ENCODE peak calls at places on chromosomes 1 and 21, in four cellular contexts. U is activated CD4-positive, CD25-positive, alpha-beta regulatory T cell treated with anti-CD3 and anti-CD28 coated beads, Interleukin-2, amount 50 U/mL, for 72 hours; Q is mucosa of gallbladder; E is GM20000. S is an unnamed sample.

GRCh38 chr1:94258873-94259331 is 21.5 kb upstream of the ARHGAP29 start:
- DNase-seq in Q (no peak), E (no peak), U (no peak), S (no peak)

GRCh38 chr1:177384461-177384860 is 213.7 kb downstream of the BRINP2 start:
- DNase-seq in U (no peak), E (no peak), Q (no peak), S (no peak)

GRCh38 chr1:76625887-76626286 is 241.4 kb upstream of the ST6GALNAC5 start:
- DNase-seq in E (no peak), Q (no peak), U (no peak), S (no peak)

GRCh38 chr1:8889103-8889846 is 10.8 kb upstream of the ENO1 start:
- DNase-seq in U (no peak), Q (no peak), E (no peak), S (no peak)

GRCh38 chr1:173395762-173396161 is 81.4 kb upstream of the PRDX6 start:
- DNase-seq in E (no peak), Q (no peak), U (no peak), S (no peak)

GRCh38 chr1:26166719-26167281 is 2.0 kb downstream of the C1orf232 start:
- DNase-seq in E (no peak), Q (no peak), U (no peak), S (no peak)

GRCh38 chr1:248787430-248787829 is 31.9 kb upstream of the LYPD8 start:
- DNase-seq in U (no peak), Q (no peak), E (no peak), S (no peak)

GRCh38 chr1:180002437-180002836 is 47.8 kb downstream of the CEP350 start:
- DNase-seq in U (no peak), Q (no peak), E (no peak), S (no peak)

GRCh38 chr21:37463083-37463780 is 96.7 kb downstream of the DYRK1A start:
- DNase-seq in U (no peak), Q (no peak), E (peak), S (no peak)

GRCh38 chr1:67840449-67840848 is 7.2 kb upstream of the GNG12 start:
- DNase-seq in U (no peak), E (no peak), Q (peak), S (no peak)

GRCh38 chr1:58809327-58810040 is 25.6 kb upstream of the JUN start:
- DNase-seq in E (no peak), Q (no peak), U (no peak), S (no peak)

GRCh38 chr1:53047737-53048344 is 14.2 kb upstream of the PODN start:
- DNase-seq in E (no peak), Q (no peak), U (no peak), S (no peak)

GRCh38 chr21:45333583-45334121 is 46.0 kb upstream of the POFUT2 start:
- DNase-seq in U (no peak), E (no peak), Q (no peak), S (no peak)

GRCh38 chr1:201610806-201611205 is 71.9 kb downstream of the NAV1 start:
- DNase-seq in E (no peak), U (no peak), Q (no peak), S (no peak)

GRCh38 chr1:38046884-38047602 is 450 bp upstream of the POU3F1 start:
- DNase-seq in U (peak), Q (peak), E (peak), S (peak)